ENCODE peak calls at places on chromosomes 6 and 20, in six cellular contexts. I, A, K, Z, R and W are unnamed samples.
A peak's percentile ranks its signal among the peaks of the same experiment; 100 is the strongest.

GRCh38 chr6:24935753-24936152 is at the start of gene RIPOR2:
- DNase-seq in I (no peak), A (no peak), K (no peak), Z (no peak), R (no peak), W (no peak)

GRCh38 chr6:105120570-105120969 is 59.2 kb downstream of the POPDC3 start:
- DNase-seq in I (no peak), A (no peak), K (no peak), Z (peak; percentile 12), R (no peak), W (no peak)

GRCh38 chr6:42226251-42227143 is 8.8 kb upstream of the MRPS10 start:
- DNase-seq in I (peak; percentile 100), A (no peak), K (peak; percentile 86), Z (peak; percentile 48), R (peak; percentile 84), W (peak; percentile 89)

GRCh38 chr20:36728986-36729385 is 16.9 kb downstream of the NDRG3 start:
- DNase-seq in I (peak; percentile 55), A (no peak), K (no peak), Z (no peak), R (no peak), W (peak; percentile 15)

GRCh38 chr6:89297695-89298351 is 17.3 kb downstream of the GABRR2 start:
- DNase-seq in I (peak; percentile 94), A (no peak), K (no peak), Z (peak; percentile 81), R (no peak), W (peak; percentile 89)

GRCh38 chr6:110689275-110689935 is 125.9 kb downstream of the CDK19 start:
- DNase-seq in I (peak; percentile 63), A (no peak), K (no peak), Z (no peak), R (peak; percentile 30), W (no peak)

GRCh38 chr6:73732845-73733675 is 37.1 kb downstream of the CD109 start:
- DNase-seq in I (peak; percentile 75), A (peak; percentile 75), K (no peak), Z (peak; percentile 92), R (peak; percentile 64), W (peak; percentile 77)

GRCh38 chr20:63183422-63184146 is 32.3 kb downstream of the YTHDF1 start:
- DNase-seq in I (peak; percentile 64), A (peak; percentile 38), K (peak; percentile 61), Z (peak; percentile 45), R (peak; percentile 37), W (peak; percentile 27)

GRCh38 chr6:108805611-108806181 is 42.5 kb upstream of the ARMC2 start:
- DNase-seq in I (no peak), A (no peak), K (no peak), Z (no peak), R (no peak), W (peak; percentile 14)

GRCh38 chr6:30547454-30547853 is 8.8 kb downstream of the GNL1 start:
- DNase-seq in I (no peak), A (no peak), K (no peak), Z (no peak), R (no peak), W (no peak)

GRCh38 chr6:35170166-35170565 is 29.0 kb upstream of the TCP11 start:
- DNase-seq in I (no peak), A (no peak), K (no peak), Z (no peak), R (no peak), W (no peak)

GRCh38 chr6:26318459-26319404 is 46.3 kb upstream of the BTN3A2 start:
- DNase-seq in I (no peak), A (no peak), K (no peak), Z (no peak), R (no peak), W (no peak)

GRCh38 chr6:12039540-12040459 is 27.7 kb downstream of the HIVEP1 start:
- DNase-seq in I (no peak), A (no peak), K (no peak), Z (no peak), R (no peak), W (no peak)

GRCh38 chr20:39893013-39893685 is 795.9 kb downstream of the MAFB start:
- DNase-seq in I (no peak), A (no peak), K (no peak), Z (peak; percentile 71), R (no peak), W (peak; percentile 89)

GRCh38 chr6:133983099-133983939 is 30.3 kb downstream of the TBPL1 start:
- DNase-seq in I (peak; percentile 62), A (no peak), K (peak; percentile 75), Z (no peak), R (no peak), W (peak; percentile 80)

GRCh38 chr6:19719691-19720127 is 117.5 kb upstream of the ID4 start:
- DNase-seq in I (no peak), A (peak; percentile 75), K (peak; percentile 72), Z (peak; percentile 61), R (no peak), W (peak; percentile 54)

GRCh38 chr20:63957690-63958441 is 1.6 kb upstream of the UCKL1 start:
- DNase-seq in I (peak; percentile 50), A (no peak), K (peak; percentile 83), Z (no peak), R (peak; percentile 92), W (no peak)

GRCh38 chr6:85756982-85757381 is 114.3 kb upstream of the SYNCRIP start:
- DNase-seq in I (peak; percentile 59), A (no peak), K (no peak), Z (peak; percentile 80), R (no peak), W (peak; percentile 13)

GRCh38 chr6:35063701-35064507 is 77.2 kb downstream of the TCP11 start:
- DNase-seq in I (no peak), A (no peak), K (no peak), Z (no peak), R (no peak), W (no peak)

GRCh38 chr6:168883410-168884049 is 370.1 kb downstream of the THBS2 start:
- DNase-seq in I (no peak), A (no peak), K (no peak), Z (no peak), R (no peak), W (no peak)

GRCh38 chr6:168885741-168886140 is 367.9 kb downstream of the THBS2 start:
- DNase-seq in I (no peak), A (no peak), K (no peak), Z (no peak), R (no peak), W (no peak)

GRCh38 chr6:168884646-168885086 is 369.0 kb downstream of the THBS2 start:
- DNase-seq in I (peak; percentile 55), A (peak; percentile 56), K (peak; percentile 88), Z (peak; percentile 64), R (peak; percentile 75), W (peak; percentile 31)

GRCh38 chr6:168885196-168885595 is 368.4 kb downstream of the THBS2 start:
- DNase-seq in I (no peak), A (no peak), K (no peak), Z (no peak), R (no peak), W (no peak)

GRCh38 chr6:168884050-168884645 is 369.5 kb downstream of the THBS2 start:
- DNase-seq in I (no peak), A (no peak), K (no peak), Z (no peak), R (no peak), W (no peak)
- H3K9ac ChIP-seq in I (no peak overlapping the region), A (no peak overlapping the region), K (no peak overlapping the region), Z (peak overlapping the region; percentile 72), R (no peak overlapping the region), W (peak overlapping the region; percentile 58)

GRCh38 chr20:44364780-44365179 is 9.3 kb downstream of the HNF4A start:
- DNase-seq in I (no peak), A (no peak), K (no peak), Z (no peak), R (no peak), W (no peak)

DNA sequence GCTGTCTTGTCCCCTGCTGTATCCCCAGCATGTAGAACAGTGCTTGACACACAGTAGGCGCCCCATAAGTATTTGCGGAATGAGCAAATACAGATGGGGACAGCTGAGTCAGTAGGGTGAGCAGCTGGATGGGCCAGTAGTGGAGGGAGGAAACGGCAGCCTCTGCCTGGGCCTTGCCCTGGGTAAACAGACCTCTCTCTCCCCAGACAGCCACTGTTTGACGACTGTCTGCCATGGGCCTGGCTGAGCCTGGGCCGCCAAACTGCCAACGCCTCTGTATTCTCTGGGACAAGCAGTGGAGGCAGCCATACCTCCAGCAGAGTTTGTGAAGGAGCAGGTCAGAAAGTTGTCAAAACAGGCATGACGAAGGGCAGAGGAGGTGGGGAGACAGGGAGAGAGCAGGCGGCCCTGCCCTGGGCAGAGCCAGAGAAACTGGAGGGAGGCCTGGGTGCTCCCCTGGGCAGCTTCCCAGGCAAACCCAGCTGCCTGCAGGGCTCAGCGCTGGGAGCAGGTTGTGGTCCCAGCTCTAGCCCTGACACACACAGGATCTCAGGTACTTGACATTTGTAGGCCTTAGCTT is 15.2 kb downstream of the HNF4A start:
- DNase-seq in I (peak; percentile 41), A (no peak), K (no peak), Z (no peak), R (peak; percentile 82), W (no peak)
- H3K9ac ChIP-seq in I (no peak overlapping the region), A (no peak overlapping the region), K (no peak overlapping the region), Z (no peak overlapping the region), R (no peak overlapping the region), W (no peak overlapping the region)

DNA sequence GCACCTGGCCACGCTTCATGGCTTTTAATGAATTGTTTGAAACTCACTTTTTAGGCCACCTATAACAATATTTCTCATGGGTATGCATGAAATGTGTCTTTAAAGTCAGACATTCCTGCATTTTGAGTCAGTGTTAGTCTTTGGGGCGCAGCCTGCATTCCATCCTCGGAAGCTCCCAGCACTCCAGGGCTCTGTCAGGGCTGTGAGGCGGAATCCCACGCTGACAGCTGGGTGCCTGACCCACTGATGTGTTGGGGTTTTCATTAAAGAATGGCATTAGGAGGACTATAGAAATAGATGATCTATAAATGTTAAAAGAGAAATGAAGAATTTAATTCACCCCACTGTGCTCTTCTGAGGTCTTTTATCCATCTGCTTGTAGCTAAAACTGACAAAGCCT is 16.2 kb upstream of the CLDN20 start:
- DNase-seq in I (no peak), A (no peak), K (no peak), Z (peak; percentile 14), R (no peak), W (no peak)
- H3K9ac ChIP-seq in I (no peak overlapping the region), A (no peak overlapping the region), K (no peak overlapping the region), Z (no peak overlapping the region), R (no peak overlapping the region), W (peak overlapping the region; percentile 44)

GRCh38 chr20:58131111-58131510 is 97.3 kb downstream of the ANKRD60 start:
- DNase-seq in I (peak; percentile 30), A (peak; percentile 17), K (no peak), Z (peak; percentile 38), R (no peak), W (no peak)

GRCh38 chr20:58130156-58130555 is 98.3 kb downstream of the ANKRD60 start:
- DNase-seq in I (no peak), A (no peak), K (no peak), Z (no peak), R (no peak), W (no peak)

GRCh38 chr20:58129736-58130135 is 98.7 kb downstream of the ANKRD60 start:
- DNase-seq in I (no peak), A (no peak), K (no peak), Z (no peak), R (no peak), W (no peak)

GRCh38 chr20:58131581-58132142 is 96.8 kb downstream of the ANKRD60 start:
- DNase-seq in I (peak; percentile 98), A (no peak), K (no peak), Z (peak; percentile 84), R (no peak), W (no peak)

DNA sequence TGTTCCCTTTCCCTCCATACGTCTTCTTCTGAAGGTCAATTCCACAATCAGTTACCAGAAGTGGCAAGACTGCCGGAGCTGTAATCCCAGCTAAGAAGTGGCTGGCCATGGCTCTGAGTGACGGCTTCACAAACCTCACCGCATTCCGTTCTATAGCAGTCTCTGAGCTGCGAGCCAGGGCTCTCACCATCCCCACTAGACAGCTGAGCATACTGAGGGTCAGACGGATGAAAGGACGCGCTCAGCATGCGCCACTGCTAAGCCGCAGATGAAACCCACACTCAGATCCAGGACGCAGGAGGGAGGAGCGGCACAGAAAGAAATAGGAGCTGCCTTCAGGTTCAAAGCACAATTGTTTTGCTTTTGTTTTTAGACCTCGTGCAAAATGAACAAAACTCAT is 97.9 kb downstream of the ANKRD60 start:
- DNase-seq in I (no peak), A (peak; percentile 20), K (no peak), Z (no peak), R (no peak), W (no peak)
- H3K9ac ChIP-seq in I (no peak overlapping the region), A (no peak overlapping the region), K (no peak overlapping the region), Z (no peak overlapping the region), R (no peak overlapping the region), W (no peak overlapping the region)